ENCODE peak calls at places on chromosomes 6 and 20, in four cellular contexts. G is neuronal stem cell, C is trophoblast cell, L is IMR-90. E is an unnamed sample.

GRCh38 chr6:4732691-4733315 is 43.4 kb upstream of the CDYL start:
- DNase-seq in G (no peak), C (peak), L (peak), E (peak)

GRCh38 chr6:38215225-38215624 is 395.7 kb downstream of the ZFAND3 start:
- DNase-seq in G (no peak), C (no peak), L (no peak), E (no peak)

GRCh38 chr6:436308-437041 is 44.9 kb downstream of the IRF4 start:
- DNase-seq in G (no peak), C (no peak), L (peak), E (no peak)

GRCh38 chr6:133132583-133132982 is 108.6 kb upstream of the EYA4 start:
- DNase-seq in G (no peak), C (no peak), L (no peak), E (no peak)

GRCh38 chr6:57822896-57823358 is 505.5 kb downstream of the PRIM2 start:
- DNase-seq in G (no peak), C (no peak), L (peak), E (peak)

GRCh38 chr6:129621252-129621651 is 88.7 kb downstream of the ARHGAP18 start:
- DNase-seq in G (no peak), C (peak), L (no peak), E (peak)

GRCh38 chr6:41475164-41475563 is 71.0 kb upstream of the FOXP4 start:
- DNase-seq in G (no peak), C (no peak), L (no peak), E (no peak)

GRCh38 chr20:4961746-4962145 is 39.6 kb downstream of the SLC23A2 start:
- DNase-seq in G (no peak), C (peak), L (peak), E (no peak)

GRCh38 chr6:16669227-16669626 is 92.0 kb downstream of the ATXN1 start:
- DNase-seq in G (no peak), C (no peak), L (peak), E (no peak)

GRCh38 chr20:62740286-62741141 is 31.9 kb downstream of the NTSR1 start:
- DNase-seq in G (no peak), C (peak), L (peak), E (no peak)

GRCh38 chr6:3294921-3295871 is 36.4 kb downstream of the PSMG4 start:
- DNase-seq in G (no peak), C (no peak), L (no peak), E (no peak)

GRCh38 chr20:38895098-38895949 is 30.9 kb upstream of the FAM83D start:
- DNase-seq in G (no peak), C (no peak), L (no peak), E (no peak)

GRCh38 chr6:80637312-80637711 is 530.8 kb downstream of the BCKDHB start:
- DNase-seq in G (no peak), C (no peak), L (peak), E (no peak)

GRCh38 chr6:107550906-107551305 is 61.0 kb downstream of the SOBP start:
- DNase-seq in G (no peak), C (no peak), L (no peak), E (no peak)

GRCh38 chr6:36028088-36028886 is 679 bp downstream of the MAPK14 start:
- DNase-seq in G (peak), C (peak), L (peak), E (peak)

GRCh38 chr6:132504757-132505156 is 8.2 kb downstream of the STX7 start:
- DNase-seq in G (no peak), C (no peak), L (no peak), E (no peak)

GRCh38 chr6:149488815-149489214 is 4.0 kb upstream of the ZC3H12D start:
- DNase-seq in G (no peak), C (peak), L (no peak), E (no peak)

GRCh38 chr6:72709436-72709835 is 87.6 kb downstream of the KCNQ5 start:
- DNase-seq in G (no peak), C (no peak), L (no peak), E (no peak)

DNA sequence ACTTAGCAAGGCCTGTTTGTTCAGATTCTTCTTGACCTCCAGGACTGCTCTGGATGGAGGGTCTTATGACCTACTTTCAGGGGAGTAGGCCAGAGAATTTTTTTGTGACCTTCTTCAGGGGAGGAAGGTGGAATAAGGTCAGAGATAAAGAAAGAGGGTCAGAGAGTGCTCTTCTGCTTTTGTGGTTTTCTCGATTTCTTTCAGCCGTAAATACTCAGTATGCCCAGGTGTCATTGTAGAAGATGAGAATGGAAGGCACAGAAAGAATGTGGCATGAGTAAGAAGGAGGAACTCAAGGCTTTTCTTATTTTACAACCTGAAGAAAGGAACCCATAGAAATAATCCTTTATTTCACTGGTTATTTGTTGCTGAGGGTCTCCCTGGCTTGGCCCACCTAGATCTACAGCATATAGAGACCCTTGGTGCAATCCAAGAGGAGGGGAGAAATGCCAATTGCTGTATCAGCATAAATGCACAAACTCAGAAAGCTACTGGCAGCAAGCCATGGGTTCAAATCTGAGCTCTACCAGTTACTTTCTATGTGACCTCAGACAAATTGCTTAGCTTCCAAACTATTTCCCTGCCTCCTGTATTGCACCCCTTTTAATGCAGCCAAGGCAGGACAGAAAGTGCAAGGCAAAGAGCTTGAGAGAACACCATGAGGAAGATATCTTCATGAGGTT is 68.0 kb downstream of the OLIG3 start:
- DNase-seq in G (no peak), C (no peak), L (no peak), E (no peak)
- H3K4ac ChIP-seq in G (no peak), C (no peak), L (no peak), E (no peak)

GRCh38 chr20:2799688-2800589 is 488 bp downstream of the CPXM1 start:
- DNase-seq in G (no peak), C (no peak), L (peak), E (peak)

GRCh38 chr20:2798814-2799213 is 1.6 kb downstream of the CPXM1 start:
- DNase-seq in G (no peak), C (no peak), L (peak), E (peak)

GRCh38 chr20:2801459-2801728 is 967 bp upstream of the CPXM1 start:
- DNase-seq in G (no peak), C (no peak), L (no peak), E (peak)

GRCh38 chr20:2799271-2799670 is 1.2 kb downstream of the CPXM1 start:
- DNase-seq in G (no peak), C (no peak), L (no peak), E (peak)

DNA sequence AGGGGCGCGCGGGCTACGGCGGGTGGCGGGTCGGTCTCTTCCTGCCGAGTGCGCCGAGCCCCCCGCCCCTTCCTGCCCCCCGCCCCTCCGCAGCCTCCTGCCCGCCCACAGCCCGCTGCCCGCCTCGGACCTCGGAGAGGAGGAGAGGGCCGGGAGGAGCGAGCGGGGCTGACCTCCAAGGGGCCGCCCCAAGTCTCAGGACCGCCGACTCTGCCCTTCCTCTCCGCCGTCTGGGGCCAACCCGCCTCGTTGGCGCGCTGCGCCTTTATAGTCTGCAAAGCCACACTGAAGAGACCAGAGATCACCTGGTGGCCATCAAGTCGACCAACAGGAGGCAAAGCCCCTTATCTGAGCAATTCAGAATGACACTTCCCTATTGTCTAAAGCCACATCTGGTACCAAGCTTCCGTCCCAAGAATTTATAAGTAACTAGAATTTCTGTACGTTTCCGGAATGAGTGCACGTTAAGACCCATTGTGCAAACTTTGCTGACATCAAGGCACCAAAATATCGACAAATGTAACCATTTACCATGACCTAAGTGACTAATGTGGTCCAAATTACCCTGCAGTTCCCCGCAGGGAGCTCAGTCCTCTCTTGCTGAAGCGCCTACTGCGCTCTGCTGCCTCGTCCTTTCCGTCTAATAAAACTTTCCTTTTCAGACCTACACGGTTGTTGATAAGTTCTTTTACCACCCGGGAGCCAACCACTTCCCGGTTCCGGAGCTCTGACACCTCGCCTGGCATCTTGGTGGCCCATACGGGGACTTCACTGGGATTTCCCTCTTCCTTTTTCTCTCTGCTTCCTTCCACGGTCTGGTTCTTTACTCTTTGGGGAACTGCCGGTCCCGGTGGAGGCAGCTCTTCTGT is at the start of gene CPXM1:
- DNase-seq in G (peak), C (no peak), L (no peak), E (peak)
- H3K4ac ChIP-seq in G (peak), C (no peak), L (peak), E (no peak)

DNA sequence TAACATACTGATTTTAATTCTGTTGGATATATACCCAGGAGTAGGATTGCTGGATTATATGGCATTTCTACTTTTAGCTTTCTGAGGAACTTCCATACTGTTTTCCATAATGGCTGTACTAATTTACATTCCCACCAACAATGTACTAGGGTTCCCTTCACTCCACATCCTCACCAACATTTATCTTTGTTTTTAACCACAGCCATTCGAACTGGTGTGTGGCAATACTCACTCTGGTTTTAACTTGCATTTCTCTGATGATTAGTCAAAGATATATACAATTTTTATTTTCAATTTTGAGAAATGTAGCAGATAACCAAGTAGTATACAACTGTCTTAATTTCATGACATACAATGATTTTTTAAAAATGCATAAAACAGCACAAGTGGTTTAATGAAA is 30.3 kb upstream of the ADGRG6 start:
- DNase-seq in G (no peak), C (no peak), L (no peak), E (no peak)
- H3K4ac ChIP-seq in G (no peak), C (no peak), L (no peak), E (no peak)

GRCh38 chr6:31094389-31094881 is 17.9 kb downstream of the C6orf15 start:
- DNase-seq in G (no peak), C (no peak), L (no peak), E (no peak)
- H3K4ac ChIP-seq in G (no peak), C (no peak), L (no peak), E (no peak)

GRCh38 chr6:131225127-131225526 is 89.9 kb downstream of the AKAP7 start:
- DNase-seq in G (no peak), C (no peak), L (no peak), E (no peak)

GRCh38 chr6:131231103-131231502 is 95.8 kb downstream of the AKAP7 start:
- DNase-seq in G (no peak), C (peak), L (peak), E (no peak)

GRCh38 chr6:131226465-131226864 is 91.2 kb downstream of the AKAP7 start:
- DNase-seq in G (no peak), C (no peak), L (no peak), E (no peak)

GRCh38 chr6:131222773-131223172 is 87.5 kb downstream of the AKAP7 start:
- DNase-seq in G (no peak), C (no peak), L (peak), E (no peak)

GRCh38 chr6:131225959-131226358 is 90.7 kb downstream of the AKAP7 start:
- DNase-seq in G (no peak), C (no peak), L (no peak), E (no peak)
- H3K4ac ChIP-seq in G (no peak), C (no peak), L (no peak), E (no peak)

GRCh38 chr6:144194293-144194828 is 44.0 kb downstream of the STX11 start:
- DNase-seq in G (no peak), C (peak), L (no peak), E (peak)
- H3K4ac ChIP-seq in G (no peak), C (no peak), L (no peak), E (no peak)

GRCh38 chr6:87700729-87701675 is 1.0 kb downstream of the AKIRIN2 start:
- DNase-seq in G (peak), C (peak), L (peak), E (no peak)

GRCh38 chr6:87699576-87699975 is 2.5 kb downstream of the AKIRIN2 start:
- DNase-seq in G (no peak), C (no peak), L (no peak), E (no peak)

GRCh38 chr6:87702589-87702945 is 534 bp upstream of the AKIRIN2 start:
- DNase-seq in G (no peak), C (peak), L (peak), E (no peak)

GRCh38 chr6:87700351-87700728 is 1.7 kb downstream of the AKIRIN2 start:
- DNase-seq in G (no peak), C (no peak), L (no peak), E (no peak)

DNA sequence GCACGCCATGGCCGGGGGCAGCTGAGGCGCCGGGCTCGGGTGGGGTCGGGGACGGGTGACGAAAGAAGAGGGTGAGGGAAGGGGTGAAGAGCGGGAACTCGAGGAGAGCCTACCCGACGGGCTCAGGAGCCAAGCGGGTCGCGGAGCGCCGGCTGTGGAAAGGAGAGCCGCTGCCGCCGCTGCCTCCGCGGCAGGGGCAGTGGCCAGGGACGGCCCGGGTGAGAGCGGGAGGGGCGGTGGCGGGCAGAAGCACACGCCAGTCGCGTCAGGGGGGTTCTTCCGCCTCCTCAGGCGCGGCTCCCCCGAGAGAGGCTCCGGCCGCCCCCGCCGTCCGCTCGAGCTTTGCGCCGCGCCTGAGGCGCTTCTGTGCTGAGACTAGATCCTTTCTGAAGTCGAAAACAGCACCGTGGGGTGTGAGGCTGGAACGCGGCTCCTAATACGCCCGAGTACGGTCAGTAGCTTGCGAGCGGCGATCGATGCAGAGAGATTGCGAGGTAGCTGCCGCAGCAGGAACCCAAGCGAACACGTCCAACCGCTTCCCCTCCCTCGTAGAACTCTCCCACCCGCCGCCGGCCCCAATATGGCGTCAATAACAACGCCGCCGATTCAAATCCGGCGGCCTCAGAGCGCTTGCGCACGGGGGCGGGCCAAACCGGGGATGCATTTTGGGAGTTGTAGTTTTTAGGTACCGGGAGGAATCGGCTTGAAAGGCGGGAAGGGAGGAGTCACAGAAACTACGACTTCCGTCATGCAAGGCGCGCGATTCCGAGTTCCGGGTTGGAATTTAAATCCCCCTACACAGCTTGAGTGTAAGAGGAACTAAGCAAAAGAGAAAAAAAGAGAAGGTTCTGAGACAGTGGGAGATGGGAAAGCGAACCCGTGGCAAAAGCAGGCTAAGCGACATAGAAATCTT is at the start of gene AKIRIN2:
- DNase-seq in G (peak), C (peak), L (peak), E (peak)
- H3K4ac ChIP-seq in G (no peak), C (peak), L (peak), E (peak)

GRCh38 chr6:168640181-168640580 is 199.2 kb downstream of the SMOC2 start:
- DNase-seq in G (no peak), C (no peak), L (no peak), E (no peak)
- H3K4ac ChIP-seq in G (peak), C (no peak), L (no peak), E (no peak)